ENCODE peak calls at places on chromosomes 6 and 20, in six cellular contexts. C, U, H, T, D and I are unnamed samples.
A peak's percentile ranks its signal among the peaks of the same experiment; 100 is the strongest.

GRCh38 chr6:35411066-35411465 is 41.1 kb upstream of the FANCE start:
- DNase-seq in C (no peak), U (no peak), H (no peak), T (no peak), D (no peak), I (no peak)

GRCh38 chr20:29497261-29497671 is 1760.2 kb upstream of the DEFB115 start:
- DNase-seq in C (no peak), U (peak; percentile 5), H (no peak), T (no peak), D (no peak), I (peak; percentile 54)

GRCh38 chr6:20861479-20861878 is 327.2 kb downstream of the CDKAL1 start:
- DNase-seq in C (no peak), U (no peak), H (no peak), T (no peak), D (no peak), I (no peak)

GRCh38 chr20:3235661-3236324 is 3.2 kb downstream of the SLC4A11 start:
- DNase-seq in C (no peak), U (peak; percentile 58), H (no peak), T (no peak), D (no peak), I (peak; percentile 92)

GRCh38 chr6:89976141-89977020 is 82.1 kb downstream of the GJA10 start:
- DNase-seq in C (no peak), U (no peak), H (no peak), T (no peak), D (no peak), I (no peak)

GRCh38 chr20:46060301-46060881 is 29.4 kb downstream of the NCOA5 start:
- DNase-seq in C (no peak), U (no peak), H (no peak), T (peak; percentile 31), D (no peak), I (no peak)

GRCh38 chr6:79872303-79872702 is 75.0 kb downstream of the ELOVL4 start:
- DNase-seq in C (no peak), U (no peak), H (no peak), T (no peak), D (no peak), I (no peak)

GRCh38 chr6:106315765-106316375 is 9.7 kb downstream of the ATG5 start:
- DNase-seq in C (no peak), U (no peak), H (no peak), T (no peak), D (no peak), I (peak; percentile 58)

GRCh38 chr6:112231609-112232060 is 22.7 kb downstream of the LAMA4 start:
- DNase-seq in C (no peak), U (peak; percentile 65), H (no peak), T (no peak), D (no peak), I (peak; percentile 80)

GRCh38 chr6:40954446-40955180 is 84.4 kb downstream of the UNC5CL start:
- DNase-seq in C (no peak), U (no peak), H (no peak), T (no peak), D (no peak), I (no peak)

GRCh38 chr6:111406200-111406711 is 76.8 kb downstream of the REV3L start:
- DNase-seq in C (no peak), U (no peak), H (no peak), T (peak; percentile 96), D (no peak), I (no peak)

GRCh38 chr20:41411458-41411857 is 44.8 kb upstream of the EMILIN3 start:
- DNase-seq in C (no peak), U (peak; percentile 66), H (no peak), T (no peak), D (peak; percentile 17), I (peak; percentile 59)

GRCh38 chr20:62122659-62123449 is 579 bp downstream of the LSM14B start:
- DNase-seq in C (no peak), U (peak; percentile 69), H (peak; percentile 39), T (no peak), D (no peak), I (peak; percentile 50)

GRCh38 chr20:53865905-53866786 is 204.2 kb downstream of the BCAS1 start:
- DNase-seq in C (no peak), U (peak; percentile 65), H (no peak), T (no peak), D (peak; percentile 81), I (peak; percentile 99)

GRCh38 chr6:45724511-45724910 is 291.1 kb downstream of the CLIC5 start:
- DNase-seq in C (no peak), U (peak; percentile 68), H (no peak), T (no peak), D (no peak), I (peak; percentile 86)

GRCh38 chr6:19538086-19538485 is 299.1 kb upstream of the ID4 start:
- DNase-seq in C (peak; percentile 56), U (no peak), H (no peak), T (no peak), D (no peak), I (peak; percentile 57)

GRCh38 chr6:111254779-111255166 is 167.5 kb downstream of the SLC16A10 start:
- DNase-seq in C (no peak), U (no peak), H (no peak), T (no peak), D (no peak), I (no peak)

GRCh38 chr6:55898342-55898741 is 23.0 kb upstream of the BMP5 start:
- DNase-seq in C (no peak), U (peak; percentile 17), H (no peak), T (no peak), D (peak; percentile 12), I (peak; percentile 34)

GRCh38 chr6:17393335-17394191 is at the start of gene CAP2:
- DNase-seq in C (peak; percentile 86), U (peak; percentile 73), H (no peak), T (no peak), D (peak; percentile 62), I (peak; percentile 74)

GRCh38 chr6:5315883-5316282 is 54.6 kb downstream of the FARS2 start:
- DNase-seq in C (no peak), U (peak; percentile 61), H (no peak), T (no peak), D (no peak), I (no peak)

GRCh38 chr6:165308926-165309731 is at the start of gene C6orf118:
- DNase-seq in C (peak; percentile 75), U (peak; percentile 68), H (no peak), T (no peak), D (peak; percentile 59), I (peak; percentile 50)

GRCh38 chr20:37741055-37741454 is 47.2 kb downstream of the CTNNBL1 start:
- DNase-seq in C (no peak), U (peak; percentile 33), H (no peak), T (no peak), D (peak; percentile 10), I (peak; percentile 89)

GRCh38 chr6:56259682-56260081 is 12.3 kb upstream of the COL21A1 start:
- DNase-seq in C (no peak), U (peak; percentile 56), H (no peak), T (no peak), D (no peak), I (peak; percentile 72)

GRCh38 chr20:62389601-62390087 is 2.7 kb downstream of the RPS21 start:
- DNase-seq in C (no peak), U (no peak), H (no peak), T (no peak), D (no peak), I (no peak)

GRCh38 chr6:35052694-35053565 is 88.2 kb downstream of the TCP11 start:
- DNase-seq in C (peak; percentile 67), U (peak; percentile 35), H (no peak), T (no peak), D (no peak), I (no peak)

GRCh38 chr6:43940393-43941087 is 170.5 kb downstream of the VEGFA start:
- DNase-seq in C (peak; percentile 58), U (no peak), H (no peak), T (no peak), D (no peak), I (no peak)

DNA sequence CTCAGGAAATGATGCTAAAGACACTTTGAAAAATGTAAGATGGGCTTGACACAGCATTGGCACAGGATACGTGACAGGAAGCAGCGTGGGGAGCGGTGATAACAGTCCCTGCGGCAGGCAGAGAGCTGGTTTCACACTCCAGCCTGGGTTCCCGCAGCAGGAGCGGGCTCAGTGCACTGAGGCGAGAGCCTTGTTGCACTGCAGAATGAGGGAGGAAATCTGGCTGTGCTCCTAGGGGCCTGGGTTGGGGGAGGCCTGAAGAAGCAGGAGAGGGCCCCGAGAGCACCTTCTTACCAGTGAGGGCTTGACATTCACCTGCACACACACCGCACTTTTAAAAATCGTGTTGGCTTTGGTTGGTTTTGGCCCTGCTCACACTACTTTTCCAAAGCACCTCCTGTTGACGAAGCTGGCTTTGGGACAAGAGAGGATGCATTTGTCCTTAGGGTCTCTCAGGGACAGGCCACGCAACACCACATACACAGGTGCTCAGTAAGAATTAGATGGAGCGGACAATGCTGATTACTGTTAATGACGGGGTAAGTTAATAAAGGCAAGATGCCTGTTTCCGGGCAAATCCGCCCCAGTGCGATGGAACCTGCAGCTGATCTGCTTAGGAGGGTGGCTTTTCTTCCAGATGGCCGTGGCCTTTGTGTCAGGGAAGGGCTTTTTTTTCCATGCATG is 49.4 kb upstream of the ARMC2 start:
- DNase-seq in C (no peak), U (no peak), H (peak; percentile 38), T (no peak), D (no peak), I (no peak)
- H3K4me1 ChIP-seq in C (no peaks in the 10 kb centered on the region), U (peaks cover 10% of the 10 kb centered on the region), H (peaks cover 16% of the 10 kb centered on the region), T (no peaks in the 10 kb centered on the region), D (no peaks in the 10 kb centered on the region), I (peaks cover 12% of the 10 kb centered on the region)

DNA sequence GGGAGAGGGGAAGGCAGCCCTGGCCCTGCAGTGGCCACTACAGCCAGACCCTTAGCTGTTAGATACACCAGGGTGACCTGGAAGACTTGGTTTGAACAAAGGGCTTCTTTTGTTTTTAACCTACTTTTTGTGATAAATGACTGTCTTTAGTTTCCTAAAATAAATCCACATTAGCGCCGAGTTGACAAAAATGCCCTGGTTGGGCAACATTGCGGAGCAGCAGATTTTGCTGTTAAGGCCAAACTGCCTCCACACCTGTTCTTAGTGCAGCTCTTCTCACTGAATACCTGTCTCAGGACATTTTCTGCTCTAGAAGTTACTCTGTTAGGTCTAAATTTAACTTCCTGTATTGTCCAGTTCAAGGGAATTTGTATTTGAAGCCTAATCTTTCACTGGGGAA is 42.7 kb downstream of the FAM50B start:
- DNase-seq in C (no peak), U (no peak), H (no peak), T (no peak), D (no peak), I (no peak)
- H3K4me1 ChIP-seq in C (no peaks in the 10 kb centered on the region), U (peaks cover 8% of the 10 kb centered on the region), H (no peaks in the 10 kb centered on the region), T (no peaks in the 10 kb centered on the region), D (peaks cover 26% of the 10 kb centered on the region), I (peaks cover 26% of the 10 kb centered on the region)

GRCh38 chr6:119037264-119037663 is 41.2 kb downstream of the FAM184A start:
- DNase-seq in C (no peak), U (no peak), H (no peak), T (no peak), D (no peak), I (no peak)
- H3K4me1 ChIP-seq in C (no peaks in the 10 kb centered on the region), U (no peaks in the 10 kb centered on the region), H (no peaks in the 10 kb centered on the region), T (no peaks in the 10 kb centered on the region), D (no peaks in the 10 kb centered on the region), I (no peaks in the 10 kb centered on the region)

GRCh38 chr6:168640181-168640580 is 199.2 kb downstream of the SMOC2 start:
- DNase-seq in C (no peak), U (no peak), H (no peak), T (no peak), D (no peak), I (no peak)

GRCh38 chr6:168634928-168635327 is 193.9 kb downstream of the SMOC2 start:
- DNase-seq in C (no peak), U (no peak), H (no peak), T (no peak), D (no peak), I (no peak)

GRCh38 chr6:168638497-168639072 is 197.6 kb downstream of the SMOC2 start:
- DNase-seq in C (no peak), U (no peak), H (no peak), T (no peak), D (no peak), I (no peak)

GRCh38 chr6:168637853-168638252 is 196.9 kb downstream of the SMOC2 start:
- DNase-seq in C (no peak), U (no peak), H (no peak), T (no peak), D (peak; percentile 4), I (no peak)

GRCh38 chr6:168636147-168636982 is 195.4 kb downstream of the SMOC2 start:
- DNase-seq in C (no peak), U (no peak), H (no peak), T (no peak), D (no peak), I (no peak)
- H3K4me1 ChIP-seq in C (peaks cover 7% of the 10 kb centered on the region), U (no peaks in the 10 kb centered on the region), H (no peaks in the 10 kb centered on the region), T (no peaks in the 10 kb centered on the region), D (peaks cover 7% of the 10 kb centered on the region), I (no peaks in the 10 kb centered on the region)